ENCODE peak calls at places on chromosomes 5 and 9, in ten cellular contexts. D, N, R, L, B, O, E, Y, Q and C are unnamed samples.

GRCh38 chr9:3177362-3177761 is 333.5 kb upstream of the PUM3 start:
- DNase-seq in D (no peak), N (no peak), R (no peak), L (no peak), B (no peak), O (no peak), E (no peak), Y (no peak), Q (no peak), C (no peak)

GRCh38 chr5:153707626-153708025 is 217.2 kb downstream of the GRIA1 start:
- DNase-seq in D (no peak), N (no peak), R (no peak), L (no peak), B (no peak), O (no peak), E (no peak), Y (no peak), Q (no peak), C (no peak)

GRCh38 chr9:37309136-37309535 is 113.4 kb upstream of the GRHPR start:
- DNase-seq in D (no peak), N (no peak), R (no peak), L (peak), B (no peak), O (no peak), E (no peak), Y (peak), Q (peak), C (peak)

GRCh38 chr5:114924784-114925183 is 244.9 kb downstream of the TRIM36 start:
- DNase-seq in D (no peak), N (no peak), R (no peak), L (no peak), B (no peak), O (no peak), E (no peak), Y (no peak), Q (no peak), C (peak)

GRCh38 chr5:157710887-157711286 is 20.3 kb upstream of the THG1L start:
- DNase-seq in D (no peak), N (no peak), R (no peak), L (peak), B (no peak), O (no peak), E (no peak), Y (peak), Q (peak), C (no peak)

GRCh38 chr5:37668524-37669047 is 171.3 kb downstream of the GDNF start:
- DNase-seq in D (no peak), N (no peak), R (no peak), L (peak), B (no peak), O (peak), E (no peak), Y (peak), Q (peak), C (peak)

GRCh38 chr9:100170085-100170484 is 71.0 kb downstream of the INVS start:
- DNase-seq in D (no peak), N (no peak), R (no peak), L (peak), B (no peak), O (no peak), E (no peak), Y (peak), Q (peak), C (no peak)

GRCh38 chr5:170307575-170308465 is 10.2 kb upstream of the LCP2 start:
- DNase-seq in D (no peak), N (no peak), R (no peak), L (peak), B (no peak), O (peak), E (no peak), Y (peak), Q (peak), C (no peak)

GRCh38 chr9:35656340-35656739 is 1.5 kb downstream of the RMRP start:
- DNase-seq in D (no peak), N (no peak), R (no peak), L (no peak), B (no peak), O (no peak), E (no peak), Y (no peak), Q (no peak), C (no peak)

GRCh38 chr9:109319631-109320233 is 1.1 kb downstream of the EPB41L4B start:
- DNase-seq in D (no peak), N (no peak), R (no peak), L (no peak), B (no peak), O (no peak), E (no peak), Y (no peak), Q (peak), C (no peak)

GRCh38 chr5:59772206-59772605 is 121.3 kb downstream of the PDE4D start:
- DNase-seq in D (no peak), N (no peak), R (no peak), L (no peak), B (no peak), O (no peak), E (no peak), Y (no peak), Q (no peak), C (no peak)

GRCh38 chr5:67377651-67378050 is 181.1 kb upstream of the CD180 start:
- DNase-seq in D (no peak), N (no peak), R (peak), L (peak), B (no peak), O (no peak), E (no peak), Y (no peak), Q (no peak), C (no peak)

GRCh38 chr5:62538017-62538942 is 40.3 kb upstream of the LRRC70 start:
- DNase-seq in D (no peak), N (no peak), R (no peak), L (peak), B (no peak), O (no peak), E (no peak), Y (peak), Q (peak), C (no peak)

GRCh38 chr5:112353678-112354077 is 65.4 kb downstream of the EPB41L4A start:
- DNase-seq in D (no peak), N (no peak), R (no peak), L (no peak), B (no peak), O (no peak), E (no peak), Y (no peak), Q (no peak), C (no peak)

GRCh38 chr5:174231961-174232487 is 186.5 kb downstream of the NSG2 start:
- DNase-seq in D (no peak), N (no peak), R (no peak), L (no peak), B (no peak), O (no peak), E (no peak), Y (peak), Q (peak), C (no peak)

GRCh38 chr9:131160416-131161112 is 35.2 kb downstream of the NUP214 start:
- DNase-seq in D (no peak), N (no peak), R (no peak), L (no peak), B (no peak), O (no peak), E (no peak), Y (no peak), Q (no peak), C (no peak)

GRCh38 chr5:176793736-176794135 is 16.6 kb upstream of the UNC5A start:
- DNase-seq in D (no peak), N (no peak), R (no peak), L (no peak), B (no peak), O (no peak), E (no peak), Y (peak), Q (no peak), C (no peak)